ENCODE peak calls at places on chromosome 2, in seven cellular contexts. N is fibroblast of lung; J is activated naive CD8-positive, alpha-beta T cell treated with anti-CD3 and anti-CD28 coated beads for 36 hours; T is A549; Z is fibroblast of the aortic adventitia; X is fibroblast of the conjunctiva; L is D721Med. M is an unnamed sample.

GRCh38 chr2:239157766-239158165 is 243.1 kb downstream of the HDAC4 start:
- DNase-seq in X (no peak), N (no peak), T (peak), J (no peak), Z (no peak), L (no peak), M (no peak)

GRCh38 chr2:120509991-120510735 is 164.2 kb downstream of the INHBB start:
- DNase-seq in L (no peak), N (no peak), X (no peak), Z (no peak), J (no peak), T (no peak), M (no peak)

GRCh38 chr2:121256720-121257475 is 28.1 kb downstream of the TFCP2L1 start:
- DNase-seq in N (no peak), X (no peak), J (no peak), Z (no peak), L (no peak), T (no peak), M (no peak)

GRCh38 chr2:59066787-59067399 is 825.8 kb upstream of the FANCL start:
- DNase-seq in X (no peak), L (no peak), N (no peak), T (no peak), J (no peak), Z (no peak), M (no peak)

GRCh38 chr2:229273384-229274338 is 2.6 kb upstream of the PID1 start:
- DNase-seq in T (peak), Z (peak), N (peak), J (peak), L (peak), X (peak), M (peak)

GRCh38 chr2:63049291-63050185 is 1.1 kb upstream of the OTX1 start:
- DNase-seq in J (no peak), X (no peak), N (no peak), L (no peak), Z (peak), T (no peak), M (peak)

GRCh38 chr2:102240640-102241370 is 54.0 kb downstream of the IL1RL2 start:
- DNase-seq in J (peak), X (peak), N (peak), T (peak), L (peak), Z (peak), M (peak)

GRCh38 chr2:154533300-154533940 is 165.1 kb upstream of the KCNJ3 start:
- DNase-seq in L (no peak), X (no peak), T (no peak), Z (no peak), N (no peak), J (no peak), M (no peak)

GRCh38 chr2:6073260-6074141 is 381.3 kb downstream of the SOX11 start:
- DNase-seq in Z (no peak), N (peak), J (no peak), L (no peak), X (peak), T (no peak), M (no peak)